ENCODE peak calls at places on chromosomes 7 and 10, in five cellular contexts. J, I, T, E and K are unnamed samples.

GRCh38 chr7:8418627-8419245 is 14.7 kb upstream of the NXPH1 start:
- DNase-seq in J (peak; percentile 56), I (peak; percentile 71), T (peak; percentile 20), E (peak; percentile 87), K (peak; percentile 39)

GRCh38 chr10:127736915-127737562 is at the start of gene FOXI2:
- DNase-seq in J (no peak), I (no peak), T (no peak), E (no peak), K (no peak)

GRCh38 chr10:100043796-100044195 is 34.0 kb upstream of the DNMBP start:
- DNase-seq in J (peak; percentile 51), I (no peak), T (no peak), E (peak; percentile 10), K (peak; percentile 74)

GRCh38 chr10:58464956-58465355 is 47.7 kb upstream of the BICC1 start:
- DNase-seq in J (no peak), I (no peak), T (no peak), E (no peak), K (no peak)

GRCh38 chr10:77263700-77264099 is 373.9 kb downstream of the KCNMA1 start:
- DNase-seq in J (no peak), I (no peak), T (no peak), E (no peak), K (no peak)

GRCh38 chr7:145692237-145692950 is 424.2 kb upstream of the CNTNAP2 start:
- DNase-seq in J (no peak), I (no peak), T (no peak), E (peak; percentile 36), K (peak; percentile 14)

GRCh38 chr7:64630496-64630895 is 35.4 kb upstream of the ZNF107 start:
- DNase-seq in J (peak; percentile 32), I (no peak), T (no peak), E (no peak), K (no peak)

GRCh38 chr7:47128719-47129118 is 453.2 kb downstream of the TNS3 start:
- DNase-seq in J (peak; percentile 16), I (no peak), T (no peak), E (no peak), K (no peak)